ENCODE peak calls at places on chromosomes 4 and X, in six cellular contexts. P is neuronal stem cell, X is mesenchymal stem cell, T is mesendoderm, U is trophoblast cell, F is H1. B is an unnamed sample. For H3K36me3, the result is how much of the 10 kb centered on the place peaks cover.

GRCh38 chr4:168411318-168412150 is 68.8 kb downstream of the DDX60L start:
- DNase-seq in U (no peak), T (peak), X (peak), F (no peak), P (no peak), B (peak)

GRCh38 chrX:24465524-24465850 is 401 bp downstream of the PDK3 start:
- DNase-seq in X (no peak), T (no peak), P (no peak), U (no peak), F (no peak), B (no peak)

GRCh38 chr4:86977621-86978184 is 42.9 kb downstream of the AFF1 start:
- DNase-seq in T (no peak), U (no peak), P (no peak), F (no peak), X (peak), B (peak)

GRCh38 chr4:177461606-177462005 is 19.4 kb upstream of the AGA start:
- DNase-seq in P (no peak), F (no peak), X (no peak), U (peak), T (no peak), B (no peak)

GRCh38 chrX:38627683-38628082 is 66.3 kb downstream of the TSPAN7 start:
- DNase-seq in U (no peak), T (peak), P (no peak), F (peak), X (no peak), B (peak)

GRCh38 chrX:104343408-104344129 is 88.8 kb upstream of the ESX1 start:
- DNase-seq in F (peak), T (peak), U (peak), P (peak), X (peak), B (peak)

GRCh38 chrX:30513284-30513683 is 64.3 kb downstream of the TASL start:
- DNase-seq in X (peak), U (no peak), P (no peak), F (no peak), T (no peak), B (no peak)

GRCh38 chr4:55183926-55184599 is 58.7 kb upstream of the KDR start:
- DNase-seq in T (peak), P (no peak), F (no peak), U (peak), X (peak), B (peak)

GRCh38 chrX:140141444-140142029 is 176.2 kb upstream of the CXorf66 start:
- DNase-seq in X (peak), T (peak), P (peak), U (no peak), F (no peak), B (peak)

GRCh38 chrX:68848189-68848940 is 19.5 kb downstream of the EFNB1 start:
- DNase-seq in P (no peak), F (no peak), U (no peak), T (no peak), X (no peak), B (no peak)
- H3K36me3 ChIP-seq in P (under half), F (under half), U (under half), T (under half), X (under half), B (under half)

DNA sequence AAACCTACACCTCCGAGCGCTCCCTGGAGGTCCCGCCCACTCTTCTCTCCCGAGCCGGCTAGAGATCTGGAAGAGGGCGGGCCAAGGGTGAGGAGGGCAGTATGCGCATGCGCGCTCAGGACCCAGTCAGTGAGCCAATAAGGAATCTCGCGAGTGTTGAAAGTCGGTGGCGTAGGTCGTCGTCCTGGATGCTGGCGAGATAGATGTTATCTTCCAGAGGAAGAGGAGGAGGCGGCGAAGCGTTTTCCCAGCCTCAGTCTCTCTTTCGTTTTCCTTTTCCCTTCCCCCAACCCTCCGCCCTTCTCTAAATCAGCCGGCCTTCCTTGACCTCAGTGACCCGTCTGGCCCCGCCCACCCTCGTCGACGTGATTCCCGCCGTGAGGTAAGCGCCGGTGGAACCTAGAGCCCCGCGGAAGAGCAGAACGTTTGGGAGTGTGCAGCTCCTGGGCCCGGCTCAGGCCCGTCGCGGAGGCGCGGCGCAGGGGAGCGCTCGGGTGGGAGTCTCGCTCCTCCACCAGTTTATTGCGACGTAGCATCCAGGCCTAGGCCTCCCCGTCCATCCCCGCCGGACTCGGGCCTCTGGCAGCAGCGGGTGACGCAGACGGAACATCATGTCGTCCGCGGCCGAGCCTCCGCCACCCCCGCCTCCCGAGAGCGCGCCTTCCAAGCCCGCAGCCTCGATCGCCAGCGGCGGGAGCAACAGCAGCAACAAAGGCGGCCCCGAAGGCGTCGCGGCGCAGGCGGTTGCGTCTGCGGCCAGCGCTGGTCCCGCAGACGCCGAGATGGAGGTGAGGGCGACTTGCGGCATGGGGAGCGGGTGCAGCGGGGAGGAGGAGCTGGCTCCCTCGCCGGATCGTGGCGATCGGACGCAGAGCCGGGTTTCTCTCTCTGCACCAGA is at the start of gene SMARCA5:
- DNase-seq in F (peak), P (peak), X (peak), U (peak), T (peak), B (peak)
- H3K23ac ChIP-seq in F (no peak), P (peak), X (no peak), U (no peak), T (peak), B (peak)

GRCh38 chr4:101280866-101281600 is 66.3 kb downstream of the PPP3CA start:
- DNase-seq in F (no peak), U (no peak), X (peak), T (peak), P (no peak), B (no peak)

GRCh38 chr4:101276661-101277060 is 70.7 kb downstream of the PPP3CA start:
- DNase-seq in P (no peak), F (no peak), U (no peak), T (no peak), X (no peak), B (no peak)

GRCh38 chr4:101282076-101282844 is 65.1 kb downstream of the PPP3CA start:
- DNase-seq in U (no peak), P (no peak), T (peak), F (no peak), X (no peak), B (no peak)

GRCh38 chr4:101277661-101278060 is 69.7 kb downstream of the PPP3CA start:
- DNase-seq in P (no peak), F (no peak), U (peak), X (peak), T (no peak), B (peak)

DNA sequence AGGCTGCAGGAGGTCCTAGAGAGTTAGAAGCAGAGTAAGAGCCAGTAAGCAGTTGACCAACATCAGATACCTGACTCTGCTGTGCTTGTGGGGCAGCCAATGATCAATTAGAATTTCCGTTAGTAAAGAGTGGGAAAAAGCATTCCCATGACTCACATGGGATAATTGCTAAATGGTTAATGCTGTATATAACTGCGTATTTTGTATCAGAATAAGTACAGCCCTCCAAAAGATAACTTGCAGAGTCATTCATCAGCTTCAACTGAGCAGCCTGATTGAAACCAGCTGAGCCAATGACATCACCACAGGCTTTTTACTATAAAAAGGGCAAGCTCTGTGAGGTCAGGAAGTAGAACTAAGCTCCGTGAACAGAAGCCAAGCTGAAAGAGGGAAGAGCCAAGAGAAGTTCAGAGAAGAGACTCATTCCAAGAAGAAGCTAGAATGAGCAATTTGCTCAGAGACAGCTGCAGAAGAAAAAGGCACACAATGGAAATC is 67.9 kb downstream of the PPP3CA start:
- DNase-seq in U (no peak), T (peak), X (peak), P (no peak), F (no peak), B (peak)
- H3K27ac ChIP-seq in U (no peak), T (no peak), X (no peak), P (no peak), F (no peak), B (no peak)

GRCh38 chr4:38068107-38068506 is 107.9 kb downstream of the PTTG2 start:
- DNase-seq in P (no peak), T (peak), F (no peak), U (no peak), X (no peak), B (no peak)

GRCh38 chr4:38062894-38063168 is 102.6 kb downstream of the PTTG2 start:
- DNase-seq in F (no peak), T (no peak), P (no peak), X (no peak), U (no peak), B (no peak)

GRCh38 chr4:38065181-38065580 is 105.0 kb downstream of the PTTG2 start:
- DNase-seq in X (no peak), T (no peak), P (no peak), U (no peak), F (no peak), B (no peak)

GRCh38 chr4:38067499-38067898 is 107.3 kb downstream of the PTTG2 start:
- DNase-seq in T (no peak), F (no peak), X (no peak), P (no peak), U (no peak), B (no peak)

DNA sequence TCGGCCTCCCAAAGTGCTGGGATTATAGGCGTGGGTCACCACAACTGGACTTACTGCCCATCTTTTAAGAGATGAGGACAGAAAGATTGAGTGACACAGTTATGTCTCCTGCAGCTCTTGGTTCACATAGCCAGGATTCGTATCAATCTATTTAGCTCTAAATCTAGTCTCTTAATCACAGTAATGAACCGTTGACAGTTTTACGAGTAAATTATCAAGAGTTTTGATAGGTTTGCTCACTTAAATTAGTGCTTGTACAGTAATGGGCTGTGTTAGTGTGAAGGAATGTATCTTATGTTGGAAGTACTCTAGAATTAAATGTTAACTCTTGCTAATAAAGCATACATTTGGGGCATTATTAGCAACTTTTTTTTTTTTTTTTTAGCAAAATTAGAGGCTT is 105.7 kb downstream of the PTTG2 start:
- DNase-seq in T (no peak), U (no peak), X (no peak), F (no peak), P (no peak), B (no peak)
- H3K36me3 ChIP-seq in T (under half), U (under half), X (under half), F (under half), P (under half), B (under half)

GRCh38 chr4:57430706-57431105 is 320.5 kb upstream of the IGFBP7 start:
- DNase-seq in F (no peak), T (no peak), X (no peak), U (no peak), P (no peak), B (no peak)
- H3K23ac ChIP-seq in F (no peak), T (no peak), X (no peak), U (no peak), P (no peak), B (no peak)

GRCh38 chr4:148062301-148062950 is 330.5 kb downstream of the ARHGAP10 start:
- DNase-seq in U (no peak), P (no peak), T (no peak), X (no peak), F (no peak), B (no peak)
- H3K27ac ChIP-seq in U (no peak), P (no peak), T (no peak), X (no peak), F (no peak), B (no peak)

GRCh38 chr4:1350169-1350520 is 3.1 kb downstream of the UVSSA start:
- DNase-seq in T (no peak), P (no peak), F (no peak), X (no peak), U (no peak), B (no peak)
- H3K36me3 ChIP-seq in T (under half), P (under half), F (under half), X (under half), U (under half), B (under half)

GRCh38 chr4:184992422-184992821 is 25.9 kb upstream of the HELT start:
- DNase-seq in U (no peak), P (no peak), T (no peak), X (no peak), F (no peak), B (no peak)
- H3K23ac ChIP-seq in U (no peak), P (no peak), T (no peak), X (no peak), F (no peak), B (no peak)

B was measured in IMR-90.